ENCODE peak calls at places on chromosome 18, in seven cellular contexts. D is gastrocnemius medialis, H is NB4, Z is adrenal gland, B is cardiac muscle cell, G is cardiac fibroblast, M is mucosa of descending colon. Q is an unnamed sample.

GRCh38 chr18:9737814-9738160 is 29.7 kb downstream of the RAB31 start:
- DNase-seq in D (no peak), H (no peak), Z (peak; percentile 62), B (no peak), G (no peak), M (no peak), Q (no peak)

GRCh38 chr18:79770501-79770815 is 27.3 kb upstream of the KCNG2 start:
- DNase-seq in D (no peak), H (no peak), Z (no peak), B (no peak), G (no peak), M (no peak), Q (no peak)

GRCh38 chr18:72742002-72742401 is 125.8 kb downstream of the NETO1 start:
- DNase-seq in D (no peak), H (no peak), Z (no peak), B (no peak), G (no peak), M (no peak), Q (no peak)

GRCh38 chr18:45688113-45688512 is 35.9 kb upstream of the SLC14A1 start:
- DNase-seq in D (no peak), H (peak; percentile 42), Z (no peak), B (no peak), G (peak; percentile 27), M (no peak), Q (peak; percentile 21)

GRCh38 chr18:32714571-32715148 is 58.2 kb downstream of the KLHL14 start:
- DNase-seq in D (no peak), H (peak; percentile 69), Z (peak; percentile 45), B (peak; percentile 77), G (peak; percentile 68), M (peak; percentile 72), Q (peak; percentile 76)

GRCh38 chr18:80198994-80199748 is 48.1 kb downstream of the PARD6G start:
- DNase-seq in D (no peak), H (no peak), Z (no peak), B (no peak), G (no peak), M (no peak), Q (no peak)

GRCh38 chr18:9928646-9929259 is 14.9 kb downstream of the VAPA start:
- DNase-seq in D (no peak), H (no peak), Z (no peak), B (no peak), G (no peak), M (no peak), Q (no peak)

GRCh38 chr18:41972067-41973000 is 17.3 kb downstream of the PIK3C3 start:
- DNase-seq in D (no peak), H (peak; percentile 35), Z (no peak), B (no peak), G (no peak), M (no peak), Q (no peak)

GRCh38 chr18:10381951-10382350 is 72.5 kb upstream of the APCDD1 start:
- DNase-seq in D (no peak), H (no peak), Z (no peak), B (no peak), G (no peak), M (no peak), Q (no peak)

GRCh38 chr18:35777042-35777441 is 195.4 kb upstream of the RMP24 start:
- DNase-seq in D (no peak), H (no peak), Z (no peak), B (no peak), G (no peak), M (no peak), Q (no peak)

GRCh38 chr18:21903688-21904087 is 163.1 kb downstream of the MIB1 start:
- DNase-seq in D (no peak), H (no peak), Z (no peak), B (no peak), G (no peak), M (no peak), Q (peak; percentile 20)

GRCh38 chr18:35478520-35479435 is 19.0 kb downstream of the INO80C start:
- DNase-seq in D (no peak), H (peak; percentile 82), Z (no peak), B (no peak), G (peak; percentile 99), M (peak; percentile 43), Q (peak; percentile 68)

GRCh38 chr18:61581578-61582204 is 248.5 kb downstream of the CDH20 start:
- DNase-seq in D (peak; percentile 24), H (peak; percentile 52), Z (peak; percentile 79), B (peak; percentile 82), G (peak; percentile 69), M (peak; percentile 89), Q (peak; percentile 60)

GRCh38 chr18:14221689-14222088 is 89.5 kb upstream of the ZNF519 start:
- DNase-seq in D (no peak), H (no peak), Z (no peak), B (no peak), G (no peak), M (no peak), Q (no peak)

GRCh38 chr18:35060092-35060491 is 18.9 kb downstream of the MAPRE2 start:
- DNase-seq in D (peak; percentile 17), H (no peak), Z (no peak), B (no peak), G (no peak), M (peak; percentile 39), Q (no peak)

GRCh38 chr18:75362435-75362834 is 65.1 kb downstream of the SMIM21 start:
- DNase-seq in D (no peak), H (no peak), Z (no peak), B (no peak), G (no peak), M (no peak), Q (no peak)

GRCh38 chr18:78754311-78755043 is 225.1 kb upstream of the SALL3 start:
- DNase-seq in D (no peak), H (no peak), Z (no peak), B (no peak), G (no peak), M (no peak), Q (no peak)

GRCh38 chr18:47718646-47719045 is 211.8 kb downstream of the SMAD2 start:
- DNase-seq in D (no peak), H (no peak), Z (no peak), B (no peak), G (no peak), M (no peak), Q (no peak)
- H3K4me3 ChIP-seq in D (no peak overlapping the region), H (no peak overlapping the region), Z (no peak overlapping the region), B (no peak overlapping the region), G (no peak overlapping the region), M (no peak overlapping the region), Q (no peak overlapping the region)

GRCh38 chr18:4017479-4017878 is 437.6 kb downstream of the DLGAP1 start:
- DNase-seq in D (no peak), H (peak; percentile 35), Z (no peak), B (peak; percentile 49), G (peak; percentile 5), M (no peak), Q (peak; percentile 1)
- TF ChIP-seq CTCF in D (no peak), H (no peak), Z (no peak), B (no peak), G (no peak), M (no peak), Q (peak; percentile 23)

GRCh38 chr18:12839057-12839525 is 44.9 kb downstream of the PTPN2 start:
- DNase-seq in D (no peak), H (peak; percentile 60), Z (no peak), B (no peak), G (no peak), M (no peak), Q (no peak)

GRCh38 chr18:12840382-12840781 is 43.7 kb downstream of the PTPN2 start:
- DNase-seq in D (no peak), H (no peak), Z (no peak), B (no peak), G (no peak), M (no peak), Q (no peak)

GRCh38 chr18:12838178-12838634 is 45.8 kb downstream of the PTPN2 start:
- DNase-seq in D (no peak), H (peak; percentile 90), Z (peak; percentile 50), B (no peak), G (peak; percentile 93), M (peak; percentile 80), Q (peak; percentile 91)

GRCh38 chr18:12841070-12841469 is 43.0 kb downstream of the PTPN2 start:
- DNase-seq in D (no peak), H (no peak), Z (no peak), B (no peak), G (no peak), M (no peak), Q (no peak)

DNA sequence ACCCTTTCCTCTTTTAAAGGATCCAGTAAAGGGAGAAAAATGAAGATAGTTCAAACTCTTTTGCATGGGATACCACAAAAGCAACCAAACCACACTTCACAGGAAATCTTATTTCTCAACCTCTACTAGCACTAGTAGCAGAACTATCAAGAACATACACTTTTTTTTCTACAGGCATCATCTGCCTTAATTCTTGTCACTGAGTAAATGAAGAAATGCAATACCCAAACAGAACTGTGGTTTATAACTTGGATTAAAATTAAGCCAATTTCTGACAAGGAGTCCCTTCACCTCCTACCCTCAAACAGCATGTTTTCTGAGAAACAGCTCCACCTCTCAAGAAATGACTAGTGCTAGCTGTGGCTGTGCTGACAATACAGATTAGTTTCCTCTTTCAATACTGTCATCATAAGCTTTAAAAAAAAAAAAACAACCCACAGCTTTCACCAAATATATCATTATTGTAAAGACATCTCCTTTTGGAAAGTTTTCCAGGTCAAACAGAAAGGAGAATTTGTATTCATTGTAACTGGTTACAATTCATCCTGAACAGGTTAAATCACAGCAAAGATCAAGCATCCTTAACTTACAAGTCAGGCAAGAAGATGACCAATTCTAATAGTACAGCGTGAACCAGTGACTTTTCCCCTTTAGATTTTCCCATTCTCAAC is 44.4 kb downstream of the PTPN2 start:
- DNase-seq in D (no peak), H (peak; percentile 76), Z (no peak), B (no peak), G (peak; percentile 43), M (peak; percentile 25), Q (peak; percentile 37)
- H3K4me3 ChIP-seq in D (no peak overlapping the region), H (no peak overlapping the region), Z (no peak overlapping the region), B (no peak overlapping the region), G (no peak overlapping the region), M (no peak overlapping the region), Q (no peak overlapping the region)

DNA sequence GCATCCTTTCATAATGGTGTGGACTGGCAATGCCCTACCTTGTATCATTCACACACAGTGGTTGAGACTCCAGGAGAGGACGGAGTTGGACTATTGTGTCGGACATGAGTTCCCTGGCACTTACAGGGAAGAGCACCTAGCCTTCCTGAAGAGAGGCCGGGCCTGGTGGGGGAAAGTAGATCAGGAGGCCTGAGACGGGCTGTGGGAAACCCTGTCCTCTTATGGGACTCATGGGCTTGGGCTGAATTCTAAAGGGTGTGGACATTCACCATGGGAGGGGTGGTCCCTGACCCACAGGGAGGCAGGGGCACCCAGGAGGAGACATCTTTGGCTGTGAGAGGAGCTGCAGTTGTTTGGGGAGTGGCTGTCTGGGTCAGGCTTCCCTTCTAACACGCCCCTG is 286.5 kb downstream of the PHLPP1 start:
- DNase-seq in D (no peak), H (no peak), Z (no peak), B (no peak), G (no peak), M (no peak), Q (no peak)
- TF ChIP-seq CTCF in D (no peak), H (no peak), Z (no peak), B (no peak), G (no peak), M (no peak), Q (no peak)

Q was measured in fibroblast of pulmonary artery.